ENCODE peak calls at places on chromosome 10, in seven cellular contexts. X is psoas muscle, L is AG04450, B is HepG2, S is heart left ventricle, H is lung, N is MCF 10A. E is an unnamed sample.

GRCh38 chr10:6607187-6607586 is 27.1 kb upstream of the PRKCQ start:
- DNase-seq in X (no peak), L (no peak), B (no peak), S (no peak), H (no peak), N (no peak), E (no peak)

GRCh38 chr10:6348091-6348862 is 145.5 kb downstream of the PFKFB3 start:
- DNase-seq in X (peak), L (no peak), B (no peak), S (peak), H (no peak), N (no peak), E (peak)

GRCh38 chr10:25017247-25017590 is 807 bp downstream of the THNSL1 start:
- DNase-seq in X (no peak), L (no peak), B (no peak), S (peak), H (no peak), N (no peak), E (no peak)

GRCh38 chr10:133419211-133419950 is 5.0 kb downstream of the SPRN start:
- DNase-seq in X (no peak), L (no peak), B (no peak), S (no peak), H (no peak), N (no peak), E (peak)

GRCh38 chr10:83333566-83333965 is 805.7 kb upstream of the GHITM start:
- DNase-seq in X (no peak), L (no peak), B (no peak), S (no peak), H (no peak), N (no peak), E (no peak)

GRCh38 chr10:79316671-79317431 is 30.4 kb upstream of the PPIF start:
- DNase-seq in X (no peak), L (no peak), B (peak), S (no peak), H (no peak), N (no peak), E (no peak)

GRCh38 chr10:52007091-52007490 is 307.0 kb upstream of the DKK1 start:
- DNase-seq in X (no peak), L (no peak), B (no peak), S (no peak), H (no peak), N (no peak), E (no peak)

GRCh38 chr10:88311264-88311663 is 271.9 kb downstream of the RNLS start:
- DNase-seq in X (no peak), L (no peak), B (no peak), S (no peak), H (no peak), N (no peak), E (no peak)

GRCh38 chr10:23110722-23111660 is 15.6 kb downstream of the MSRB2 start:
- DNase-seq in X (no peak), L (no peak), B (peak), S (no peak), H (no peak), N (no peak), E (no peak)

GRCh38 chr10:37860494-37861190 is 3.2 kb upstream of the ZNF248 start:
- DNase-seq in X (no peak), L (peak), B (peak), S (no peak), H (no peak), N (peak), E (no peak)

GRCh38 chr10:77946084-77946483 is 19.5 kb upstream of the DLG5 start:
- DNase-seq in X (no peak), L (no peak), B (no peak), S (no peak), H (no peak), N (peak), E (no peak)

GRCh38 chr10:88490216-88490980 is 92.7 kb downstream of the RNLS start:
- DNase-seq in X (no peak), L (no peak), B (no peak), S (no peak), H (no peak), N (no peak), E (no peak)

GRCh38 chr10:96918214-96919002 is 86.3 kb downstream of the LCOR start:
- DNase-seq in X (no peak), L (no peak), B (peak), S (no peak), H (no peak), N (no peak), E (no peak)

GRCh38 chr10:76302936-76303656 is 871.7 kb downstream of the LRMDA start:
- DNase-seq in X (no peak), L (no peak), B (peak), S (no peak), H (no peak), N (no peak), E (no peak)

GRCh38 chr10:69800109-69800508 is 1.6 kb upstream of the COL13A1 start:
- DNase-seq in X (no peak), L (peak), B (peak), S (peak), H (peak), N (peak), E (no peak)
- TF ChIP-seq CTCF in X (peak), L (peak), B (peak), S (peak), H (peak), N (peak), E (peak)

DNA sequence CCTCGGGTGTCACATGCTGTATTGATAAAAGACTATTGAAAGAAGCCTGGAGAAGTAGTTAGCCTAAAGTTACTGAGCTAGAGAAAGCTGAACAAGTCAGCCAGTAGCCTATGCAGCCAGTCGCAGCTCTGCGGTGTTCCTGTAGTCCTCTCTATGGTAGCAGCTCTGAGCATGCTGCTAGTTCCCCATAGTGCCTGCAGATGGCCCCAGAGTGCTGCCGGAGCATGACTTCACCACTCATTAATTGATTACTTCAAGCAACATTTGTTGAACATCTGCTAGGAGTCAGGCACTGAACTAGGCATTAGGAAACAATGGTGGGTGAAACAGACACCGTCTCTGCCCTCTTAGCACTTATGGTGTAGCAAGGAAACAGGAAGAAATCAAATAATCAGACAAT is 422.7 kb downstream of the SORCS3 start:
- DNase-seq in X (no peak), L (no peak), B (peak), S (no peak), H (no peak), N (peak), E (no peak)
- TF ChIP-seq CTCF in X (no peak), L (no peak), B (peak), S (peak), H (peak), N (peak), E (peak)

DNA sequence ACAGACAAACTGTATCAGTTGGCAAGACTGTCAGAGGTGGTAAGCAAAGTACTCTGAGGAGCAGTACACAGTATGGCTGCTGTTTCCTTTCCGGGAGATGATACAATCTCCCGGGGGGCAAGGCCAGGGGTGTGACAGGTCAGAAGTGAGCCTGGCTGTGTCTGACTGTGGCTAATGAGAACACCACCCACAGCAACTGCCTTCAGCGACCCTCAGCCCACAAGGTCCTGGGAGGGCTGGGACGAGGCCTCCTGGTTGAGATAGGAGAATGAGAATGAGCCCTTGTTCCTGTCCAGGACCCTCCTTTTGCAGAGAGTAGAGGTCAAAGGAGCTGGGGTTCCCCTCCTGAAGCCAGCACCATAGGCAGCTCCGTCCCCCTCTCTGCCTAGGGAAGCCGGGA is 421.7 kb downstream of the TCERG1L start:
- DNase-seq in X (no peak), L (no peak), B (no peak), S (no peak), H (no peak), N (no peak), E (no peak)
- TF ChIP-seq CTCF in X (no peak), L (no peak), B (no peak), S (no peak), H (no peak), N (no peak), E (no peak)

DNA sequence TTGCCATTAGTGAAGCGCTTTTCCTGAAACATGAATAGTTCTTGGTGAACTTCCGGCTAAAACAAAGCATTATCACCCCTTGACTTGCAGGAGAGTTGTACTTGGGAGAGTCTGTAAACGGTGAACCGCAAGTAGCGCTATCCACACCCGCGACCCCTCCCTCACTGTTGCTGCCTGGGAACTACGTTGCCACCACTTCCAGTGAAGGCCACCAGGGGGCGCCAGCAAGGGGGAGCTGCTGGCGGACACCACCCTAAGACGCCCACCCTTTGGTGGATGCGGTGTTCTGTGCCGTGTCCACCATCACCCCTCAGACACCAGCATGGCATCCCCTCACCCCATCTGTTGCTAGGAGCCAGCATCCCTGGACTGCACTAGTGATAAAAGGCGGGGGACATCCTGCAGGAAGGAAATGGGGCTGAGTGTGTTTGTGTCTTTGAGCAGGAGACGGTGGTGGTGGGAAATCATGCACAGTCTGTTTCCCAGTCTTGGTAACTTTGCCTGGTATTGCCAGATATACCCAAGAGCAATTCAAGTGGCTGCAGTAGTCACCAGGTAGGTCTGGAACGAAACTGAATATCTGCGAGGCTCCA is 298.2 kb downstream of the FRMD4A start:
- DNase-seq in X (no peak), L (no peak), B (no peak), S (no peak), H (no peak), N (no peak), E (no peak)
- TF ChIP-seq CTCF in X (peak), L (peak), B (peak), S (peak), H (peak), N (peak), E (peak)

GRCh38 chr10:132219486-132219885 is 32.7 kb downstream of the DPYSL4 start:
- DNase-seq in X (no peak), L (no peak), B (no peak), S (no peak), H (no peak), N (no peak), E (peak)
- TF ChIP-seq CTCF in X (no peak), L (peak), B (peak), S (peak), H (no peak), N (no peak), E (no peak)